ENCODE peak calls at places on chromosomes 11 and 22, in seven cellular contexts. L is psoas muscle; F is cardiac muscle cell; U is CD4-positive, CD25-positive, alpha-beta regulatory T cell; G is testis; B is stomach; Q is naive thymus-derived CD4-positive, alpha-beta T cell. C is an unnamed sample. For H3K36me3, H3K4me1 and H3K27me3, the result is how much of the 10 kb centered on the place peaks cover.

GRCh38 chr22:37428649-37429586 is 1.6 kb upstream of the ELFN2 start:
- DNase-seq in L (no peak), F (peak), U (peak), G (peak), B (peak), Q (peak), C (no peak)

GRCh38 chr11:76394411-76394810 is 13.3 kb downstream of the GVQW3 start:
- DNase-seq in L (no peak), F (no peak), U (no peak), G (no peak), B (no peak), Q (no peak), C (no peak)

GRCh38 chr11:66317766-66318575 is 1.1 kb upstream of the CD248 start:
- DNase-seq in L (peak), F (no peak), U (peak), G (peak), B (peak), Q (peak), C (peak)

GRCh38 chr22:41181349-41182241 is 23.5 kb upstream of the L3MBTL2 start:
- DNase-seq in L (peak), F (no peak), U (no peak), G (no peak), B (no peak), Q (no peak), C (no peak)

GRCh38 chr11:100584201-100584600 is 102.9 kb upstream of the ARHGAP42 start:
- DNase-seq in L (no peak), F (no peak), U (no peak), G (no peak), B (no peak), Q (no peak), C (no peak)

GRCh38 chr11:130473056-130473794 is 24.8 kb downstream of the ADAMTS15 start:
- DNase-seq in L (no peak), F (no peak), U (no peak), G (no peak), B (no peak), Q (no peak), C (peak)

GRCh38 chr11:128291835-128292234 is 295.5 kb downstream of the ETS1 start:
- DNase-seq in L (no peak), F (no peak), U (peak), G (no peak), B (peak), Q (peak), C (no peak)

GRCh38 chr11:114307524-114308203 is 11.5 kb downstream of the NNMT start:
- DNase-seq in L (peak), F (no peak), U (no peak), G (no peak), B (peak), Q (no peak), C (peak)

GRCh38 chr11:119491753-119492455 is 68.9 kb upstream of the THY1 start:
- DNase-seq in L (no peak), F (no peak), U (no peak), G (no peak), B (no peak), Q (no peak), C (no peak)

GRCh38 chr11:71485063-71485399 is 32.0 kb downstream of the NADSYN1 start:
- DNase-seq in L (no peak), F (no peak), U (no peak), G (no peak), B (no peak), Q (no peak), C (no peak)

DNA sequence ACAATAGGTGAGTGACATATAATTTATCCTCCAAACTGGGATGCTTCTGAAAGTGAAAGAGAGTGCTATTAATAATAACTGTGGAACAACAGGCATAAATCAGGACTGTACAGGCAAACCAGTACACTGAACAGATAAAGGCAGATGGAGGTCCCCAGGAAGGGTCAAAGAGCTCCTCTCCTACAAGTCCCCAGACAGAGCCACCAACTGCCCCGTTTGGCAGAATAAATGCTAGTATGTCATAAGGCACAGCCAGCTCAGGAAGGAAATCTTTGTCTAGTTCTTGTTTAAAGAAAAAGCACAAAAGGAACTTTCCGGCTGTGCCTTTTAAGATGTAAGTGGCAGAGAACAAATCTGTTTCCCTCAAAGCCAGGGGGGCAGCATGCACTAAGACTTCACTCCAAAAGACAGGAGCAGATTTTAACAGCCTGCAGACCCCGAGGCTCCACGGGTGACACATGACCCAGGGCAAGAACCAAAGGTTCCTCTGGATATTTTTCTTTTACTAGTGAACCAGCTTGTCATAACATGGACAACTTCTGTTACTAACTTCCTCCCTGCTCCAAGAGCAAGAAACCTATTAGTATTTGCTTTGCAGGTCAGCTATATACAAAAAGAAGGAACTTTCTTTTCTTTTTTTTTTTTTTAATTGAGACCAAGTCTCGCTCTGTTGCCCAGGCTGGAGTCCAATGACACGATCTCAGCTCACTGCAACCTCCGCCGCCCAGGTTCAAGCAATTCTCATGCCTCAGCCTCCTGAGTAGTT is 50.2 kb downstream of the MYH9 start:
- DNase-seq in L (no peak), F (no peak), U (no peak), G (no peak), B (no peak), Q (peak), C (no peak)
- H3K36me3 ChIP-seq in L (half or more), F (under half), U (half or more), G (under half), B (half or more), Q (half or more), C (half or more)

DNA sequence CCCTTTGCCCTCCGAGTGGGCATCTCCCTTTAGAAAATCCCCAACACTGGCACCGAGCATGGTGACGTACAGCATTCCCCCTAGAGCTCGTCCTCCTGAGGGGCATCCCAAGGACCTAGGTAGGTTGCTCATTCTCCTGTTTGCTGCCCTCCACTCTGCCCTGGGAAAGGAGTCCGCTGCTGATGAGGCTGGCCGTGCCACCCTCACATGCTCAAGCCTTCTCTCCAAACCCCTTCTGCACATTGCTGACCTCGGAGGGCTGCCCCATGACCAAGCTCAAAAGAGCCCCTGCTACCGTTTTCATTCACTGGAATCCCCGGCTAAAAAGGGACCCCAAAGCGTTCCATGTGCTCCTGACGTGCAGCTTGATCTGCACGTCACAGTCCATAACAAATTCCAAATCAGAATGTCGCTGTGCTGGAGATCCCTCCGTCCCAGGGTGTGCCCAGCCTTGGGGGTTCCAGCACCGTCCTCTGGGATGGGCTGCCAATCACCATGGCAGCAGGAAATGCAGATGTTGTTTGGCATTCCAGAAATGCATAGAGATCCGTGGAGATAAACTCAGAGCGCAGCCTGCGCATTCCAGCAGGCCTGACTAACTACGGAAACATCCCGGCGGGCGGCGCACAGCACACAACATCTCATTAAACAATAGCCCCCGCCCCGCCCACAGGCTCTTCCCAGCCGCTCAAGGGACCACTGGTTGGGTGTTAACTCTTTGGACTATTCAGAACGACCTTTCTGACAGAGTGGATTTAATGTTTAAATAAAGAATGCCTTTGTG is 26.3 kb upstream of the GNB1L start:
- DNase-seq in L (peak), F (peak), U (no peak), G (no peak), B (no peak), Q (no peak), C (peak)
- H3K4me1 ChIP-seq in L (under half), F (under half), U (under half), G (under half), B (under half), Q (under half), C (under half)

GRCh38 chr11:21769188-21769587 is 423.7 kb upstream of the ANO5 start:
- DNase-seq in L (no peak), F (no peak), U (no peak), G (no peak), B (no peak), Q (no peak), C (no peak)
- H3K27me3 ChIP-seq in L (under half), F (under half), U (under half), G (under half), B (under half), Q (under half), C (under half)

GRCh38 chr22:49705631-49706352 is 121.9 kb downstream of the BRD1 start:
- DNase-seq in L (no peak), F (no peak), U (peak), G (no peak), B (no peak), Q (peak), C (no peak)
- H3K36me3 ChIP-seq in L (under half), F (under half), U (under half), G (under half), B (under half), Q (under half), C (under half)

GRCh38 chr22:31509041-31509440 is 12.7 kb downstream of the SFI1 start:
- DNase-seq in L (no peak), F (no peak), U (no peak), G (no peak), B (no peak), Q (no peak), C (no peak)

GRCh38 chr22:31508536-31508935 is 12.2 kb downstream of the SFI1 start:
- DNase-seq in L (no peak), F (no peak), U (no peak), G (no peak), B (no peak), Q (no peak), C (no peak)

GRCh38 chr22:31501738-31502137 is 5.4 kb downstream of the SFI1 start:
- DNase-seq in L (no peak), F (no peak), U (no peak), G (no peak), B (no peak), Q (no peak), C (no peak)

GRCh38 chr22:31504282-31504681 is 7.9 kb downstream of the SFI1 start:
- DNase-seq in L (no peak), F (no peak), U (no peak), G (no peak), B (no peak), Q (no peak), C (no peak)
- H3K4me1 ChIP-seq in L (under half), F (under half), U (under half), G (under half), B (under half), Q (under half), C (under half)

DNA sequence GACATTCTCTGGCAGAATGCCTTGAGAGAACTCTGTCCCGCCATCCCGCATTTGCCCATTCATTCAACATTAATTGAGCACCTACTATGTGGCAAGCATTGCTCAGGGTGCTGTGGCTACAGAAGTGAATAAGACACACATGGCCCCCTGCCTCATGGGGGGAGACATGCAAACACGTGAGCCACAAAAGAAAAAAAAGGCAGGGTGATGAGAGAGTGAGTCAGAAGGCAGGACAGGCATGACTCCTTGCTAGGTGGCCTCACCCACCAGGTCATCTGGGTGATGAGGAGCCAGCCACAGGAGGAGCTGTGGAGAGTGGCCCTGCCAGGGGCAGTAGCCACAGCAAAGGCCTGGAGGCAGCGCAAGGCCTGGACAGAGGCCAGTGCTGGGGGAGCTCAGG is 4.9 kb downstream of the CHRM4 start:
- DNase-seq in L (no peak), F (no peak), U (no peak), G (no peak), B (no peak), Q (no peak), C (no peak)
- H3K27me3 ChIP-seq in L (under half), F (under half), U (under half), G (under half), B (under half), Q (under half), C (under half)

GRCh38 chr22:35327690-35328471 is 28.2 kb downstream of the TOM1 start:
- DNase-seq in L (peak), F (no peak), U (no peak), G (no peak), B (no peak), Q (no peak), C (no peak)
- H3K36me3 ChIP-seq in L (half or more), F (under half), U (half or more), G (under half), B (half or more), Q (half or more), C (half or more)

GRCh38 chr22:17945156-17945850 is 79.1 kb downstream of the MICAL3 start:
- DNase-seq in L (no peak), F (no peak), U (no peak), G (no peak), B (no peak), Q (no peak), C (no peak)
- H3K4me1 ChIP-seq in L (half or more), F (half or more), U (under half), G (under half), B (half or more), Q (under half), C (under half)

DNA sequence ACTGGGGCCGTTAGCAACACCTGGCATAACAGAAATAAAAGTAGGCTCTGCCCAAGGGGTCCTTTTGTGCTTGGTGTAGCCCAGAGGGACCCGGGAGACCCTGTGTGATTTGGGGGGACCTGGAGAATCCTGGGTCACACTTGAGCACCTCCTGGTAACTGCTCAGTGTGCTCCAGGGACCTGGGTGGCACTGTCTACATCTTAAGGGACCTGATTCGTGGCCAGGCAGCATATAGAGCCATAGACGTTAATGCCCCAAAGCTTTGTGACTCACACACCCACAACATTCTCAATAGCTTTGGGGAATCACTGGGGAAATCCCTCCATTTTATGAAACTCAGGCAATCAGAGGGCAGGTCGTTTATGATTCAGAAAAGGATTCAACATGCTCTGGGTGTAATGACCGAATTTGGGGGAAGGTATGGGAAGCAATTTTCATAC is 3.6 kb upstream of the IGF2 start:
- DNase-seq in L (no peak), F (no peak), U (peak), G (no peak), B (no peak), Q (no peak), C (no peak)
- H3K27me3 ChIP-seq in L (under half), F (half or more), U (under half), G (under half), B (half or more), Q (under half), C (under half)

GRCh38 chr11:62151737-62152102 is 27.9 kb downstream of the INCENP start:
- DNase-seq in L (no peak), F (no peak), U (no peak), G (peak), B (peak), Q (no peak), C (no peak)
- H3K36me3 ChIP-seq in L (half or more), F (under half), U (half or more), G (under half), B (under half), Q (half or more), C (under half)

C was measured in right atrium auricular region.